ENCODE peak calls at places on chromosomes 5 and 9, in six cellular contexts. P is nephron progenitor cell, K is neural crest cell, O is Calu3, L is right lobe of liver, D is GM10248. F is an unnamed sample.

GRCh38 chr9:88256216-88256615 is 117.9 kb upstream of the SPATA31C2 start:
- DNase-seq in P (no peak), K (no peak), O (no peak), L (no peak), D (no peak), F (no peak)

GRCh38 chr9:2120926-2121689 is 106.0 kb downstream of the SMARCA2 start:
- DNase-seq in P (no peak), K (no peak), O (peak; percentile 15), L (no peak), D (no peak), F (no peak)

GRCh38 chr9:14159440-14160222 is 154.3 kb downstream of the NFIB start:
- DNase-seq in P (no peak), K (no peak), O (no peak), L (no peak), D (no peak), F (no peak)

GRCh38 chr9:106619211-106619610 is 243.8 kb upstream of the ZNF462 start:
- DNase-seq in P (no peak), K (no peak), O (no peak), L (no peak), D (no peak), F (no peak)

GRCh38 chr5:62340392-62340791 is 34.4 kb downstream of the KIF2A start:
- DNase-seq in P (no peak), K (no peak), O (no peak), L (no peak), D (no peak), F (no peak)

GRCh38 chr5:77211691-77212047 is 1.2 kb downstream of the PDE8B start:
- DNase-seq in P (no peak), K (no peak), O (no peak), L (no peak), D (no peak), F (no peak)

GRCh38 chr5:82164109-82164956 is 113.8 kb downstream of the RPS23 start:
- DNase-seq in P (no peak), K (no peak), O (peak; percentile 20), L (no peak), D (no peak), F (no peak)

GRCh38 chr5:158235159-158235547 is 376.2 kb upstream of the CLINT1 start:
- DNase-seq in P (no peak), K (no peak), O (no peak), L (no peak), D (no peak), F (no peak)

GRCh38 chr9:133993635-133994253 is 1.6 kb upstream of the VAV2 start:
- DNase-seq in P (no peak), K (no peak), O (no peak), L (no peak), D (no peak), F (no peak)

GRCh38 chr5:123881791-123882244 is 369.8 kb downstream of the CSNK1G3 start:
- DNase-seq in P (no peak), K (no peak), O (no peak), L (no peak), D (no peak), F (no peak)

GRCh38 chr5:42514759-42515158 is 91.5 kb downstream of the GHR start:
- DNase-seq in P (no peak), K (no peak), O (no peak), L (no peak), D (no peak), F (no peak)

GRCh38 chr5:101390317-101390908 is 487.3 kb upstream of the ST8SIA4 start:
- DNase-seq in P (peak; percentile 37), K (peak; percentile 36), O (peak; percentile 40), L (no peak), D (no peak), F (no peak)
- TF ChIP-seq CTCF in P (peak; percentile 72), K (peak; percentile 80), O (peak; percentile 55), L (peak; percentile 53), D (peak; percentile 51), F (peak; percentile 78)

GRCh38 chr9:71826289-71826688 is 58.0 kb upstream of the CEMIP2 start:
- DNase-seq in P (no peak), K (no peak), O (no peak), L (no peak), D (no peak), F (no peak)
- TF ChIP-seq CTCF in P (no peak), K (no peak), O (no peak), L (no peak), D (no peak), F (no peak)

DNA sequence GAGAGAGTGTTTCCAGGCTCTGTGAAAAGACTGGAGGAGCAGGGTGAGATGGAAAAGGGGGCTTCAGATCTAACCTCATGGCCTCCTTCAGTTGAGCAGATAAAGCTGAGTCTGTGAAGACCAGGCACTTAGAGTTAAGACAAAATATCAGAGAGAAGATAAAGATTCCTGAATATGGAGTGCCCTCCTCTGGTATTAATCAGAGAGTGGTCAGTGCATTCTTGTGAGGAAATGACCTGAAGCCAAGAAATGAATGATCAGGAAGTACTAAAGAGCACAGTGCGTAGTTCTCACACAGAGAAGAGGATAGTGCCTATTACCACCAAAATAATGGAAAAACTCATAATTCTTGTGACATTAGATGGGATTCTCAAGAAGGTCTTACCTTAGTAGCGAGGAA is 1417.0 kb upstream of the ACO1 start:
- DNase-seq in P (no peak), K (no peak), O (no peak), L (no peak), D (no peak), F (no peak)
- TF ChIP-seq CTCF in P (no peak), K (peak; percentile 24), O (no peak), L (no peak), D (no peak), F (no peak)

DNA sequence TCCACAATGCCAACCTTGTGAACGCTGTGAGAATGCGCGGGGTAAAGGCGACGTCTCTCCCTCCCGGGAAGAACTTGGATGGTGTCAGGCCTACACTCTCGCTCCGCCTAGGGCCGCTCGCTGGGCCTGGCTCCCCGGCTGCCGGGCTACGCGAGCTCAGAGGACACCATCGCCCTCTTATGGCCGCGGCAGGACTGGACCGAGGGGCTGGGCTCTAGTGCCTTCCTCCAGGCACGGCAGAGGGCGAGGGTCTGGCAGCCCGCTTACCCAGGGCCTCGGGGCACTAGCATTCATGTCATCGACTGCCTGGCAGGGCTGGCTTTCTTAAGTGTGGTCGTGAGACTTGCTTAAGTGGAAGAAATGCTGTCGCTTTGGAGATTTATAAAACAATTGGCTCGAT is 1.2 kb upstream of the EXOSC2 start:
- DNase-seq in P (peak; percentile 85), K (peak; percentile 76), O (no peak), L (peak; percentile 51), D (no peak), F (peak; percentile 69)
- TF ChIP-seq CTCF in P (peak; percentile 63), K (peak; percentile 68), O (no peak), L (peak; percentile 23), D (no peak), F (peak; percentile 70)

GRCh38 chr5:132800545-132800944 is 12.6 kb upstream of the SOWAHA start:
- DNase-seq in P (no peak), K (no peak), O (no peak), L (no peak), D (no peak), F (no peak)
- TF ChIP-seq CTCF in P (no peak), K (no peak), O (no peak), L (no peak), D (no peak), F (no peak)

DNA sequence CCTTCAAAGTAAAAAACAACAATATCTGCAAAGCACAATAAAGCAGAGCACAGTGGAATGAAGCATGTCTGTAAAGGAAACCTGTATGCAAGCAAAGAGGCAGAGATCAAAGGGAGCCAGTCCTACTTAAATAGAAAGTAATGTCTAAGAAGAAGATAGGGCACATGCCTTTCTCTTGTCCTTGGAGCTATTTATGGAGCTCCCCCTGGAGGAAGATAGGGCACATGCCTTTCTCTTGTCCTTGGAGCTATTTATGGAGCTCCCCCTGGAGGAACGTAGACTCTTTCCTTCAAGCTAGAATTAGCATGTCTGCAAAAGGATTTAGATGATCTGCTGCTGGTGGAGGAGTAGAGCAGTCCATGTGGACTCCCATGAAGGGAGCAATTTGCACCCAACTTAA is 168.1 kb upstream of the RASEF start:
- DNase-seq in P (no peak), K (no peak), O (no peak), L (no peak), D (no peak), F (no peak)
- TF ChIP-seq CTCF in P (peak; percentile 17), K (peak; percentile 61), O (no peak), L (no peak), D (no peak), F (peak; percentile 29)

DNA sequence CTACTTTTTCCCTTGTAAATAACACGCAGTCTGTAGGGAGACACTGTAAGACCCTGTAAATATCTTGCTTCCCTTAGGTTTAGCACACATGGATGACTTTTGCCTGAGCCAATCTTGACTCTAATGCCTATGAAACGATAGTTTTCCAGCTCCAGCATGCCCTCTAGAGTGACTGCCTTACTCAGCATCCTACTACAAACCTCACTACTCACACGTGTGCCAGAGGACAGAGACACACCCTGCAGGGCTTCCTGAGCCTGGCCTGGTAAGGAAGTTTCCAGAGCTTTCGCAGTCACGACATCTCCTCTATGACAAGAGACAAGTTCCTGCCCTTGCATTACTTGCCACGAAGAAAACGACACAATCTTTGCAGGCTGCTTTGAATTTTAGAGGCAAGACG is 138.1 kb downstream of the ATPSCKMT start:
- DNase-seq in P (peak; percentile 20), K (peak; percentile 52), O (no peak), L (no peak), D (no peak), F (no peak)
- TF ChIP-seq CTCF in P (peak; percentile 48), K (peak; percentile 62), O (no peak), L (no peak), D (peak; percentile 23), F (peak; percentile 57)